ENCODE peak calls at places on chromosomes 12 and 14, in nine cellular contexts. H, C, U, G, W, J, I, Y and E are unnamed samples.

GRCh38 chr14:96090441-96091148 is 51.4 kb downstream of the C14orf132 start:
- DNase-seq in I (no peak), J (peak), G (no peak), H (no peak), W (no peak), Y (no peak), U (no peak), C (peak), E (no peak)

GRCh38 chr12:3273409-3273853 is 196.3 kb downstream of the TSPAN9 start:
- DNase-seq in W (no peak), U (no peak), Y (no peak), H (no peak), G (peak), C (no peak), J (no peak), I (no peak), E (peak)

GRCh38 chr12:113777751-113778150 is 188.4 kb downstream of the RBM19 start:
- DNase-seq in H (no peak), W (no peak), U (no peak), G (no peak), I (no peak), C (no peak), Y (no peak), J (no peak), E (no peak)

GRCh38 chr14:68633131-68633991 is 159.5 kb downstream of the ZFP36L1 start:
- DNase-seq in I (no peak), Y (no peak), C (no peak), G (no peak), J (peak), H (no peak), W (no peak), U (no peak), E (no peak)

GRCh38 chr14:64541261-64541970 is 875 bp downstream of the HSPA2 start:
- DNase-seq in J (peak), Y (no peak), C (no peak), H (no peak), G (no peak), I (no peak), U (no peak), W (no peak), E (no peak)

GRCh38 chr14:93520053-93520607 is 89.4 kb downstream of the UNC79 start:
- DNase-seq in W (no peak), I (no peak), J (no peak), C (no peak), H (no peak), Y (no peak), G (no peak), U (no peak), E (no peak)

GRCh38 chr14:65332141-65332871 is 80.2 kb upstream of the FUT8 start:
- DNase-seq in C (no peak), I (no peak), Y (no peak), G (no peak), J (no peak), H (no peak), W (no peak), U (no peak), E (no peak)

GRCh38 chr14:55450124-55450523 is 9.7 kb upstream of the TBPL2 start:
- DNase-seq in I (no peak), Y (no peak), C (no peak), J (no peak), U (no peak), H (no peak), G (no peak), W (no peak), E (no peak)

GRCh38 chr12:57782243-57782607 is 362 bp upstream of the TSFM start:
- DNase-seq in C (no peak), Y (no peak), U (no peak), G (no peak), J (no peak), W (no peak), H (no peak), I (no peak), E (no peak)

GRCh38 chr12:57783861-57784260 is 1.3 kb downstream of the TSFM start:
- DNase-seq in U (no peak), I (no peak), W (no peak), C (no peak), G (no peak), J (no peak), Y (no peak), H (no peak), E (no peak)

GRCh38 chr12:57781801-57782200 is 786 bp upstream of the TSFM start:
- DNase-seq in U (no peak), I (no peak), G (no peak), J (no peak), Y (no peak), H (no peak), C (no peak), W (no peak), E (no peak)

GRCh38 chr12:57783466-57783801 is 847 bp downstream of the TSFM start:
- DNase-seq in C (no peak), W (no peak), G (no peak), J (no peak), H (no peak), I (no peak), Y (no peak), U (no peak), E (no peak)

DNA sequence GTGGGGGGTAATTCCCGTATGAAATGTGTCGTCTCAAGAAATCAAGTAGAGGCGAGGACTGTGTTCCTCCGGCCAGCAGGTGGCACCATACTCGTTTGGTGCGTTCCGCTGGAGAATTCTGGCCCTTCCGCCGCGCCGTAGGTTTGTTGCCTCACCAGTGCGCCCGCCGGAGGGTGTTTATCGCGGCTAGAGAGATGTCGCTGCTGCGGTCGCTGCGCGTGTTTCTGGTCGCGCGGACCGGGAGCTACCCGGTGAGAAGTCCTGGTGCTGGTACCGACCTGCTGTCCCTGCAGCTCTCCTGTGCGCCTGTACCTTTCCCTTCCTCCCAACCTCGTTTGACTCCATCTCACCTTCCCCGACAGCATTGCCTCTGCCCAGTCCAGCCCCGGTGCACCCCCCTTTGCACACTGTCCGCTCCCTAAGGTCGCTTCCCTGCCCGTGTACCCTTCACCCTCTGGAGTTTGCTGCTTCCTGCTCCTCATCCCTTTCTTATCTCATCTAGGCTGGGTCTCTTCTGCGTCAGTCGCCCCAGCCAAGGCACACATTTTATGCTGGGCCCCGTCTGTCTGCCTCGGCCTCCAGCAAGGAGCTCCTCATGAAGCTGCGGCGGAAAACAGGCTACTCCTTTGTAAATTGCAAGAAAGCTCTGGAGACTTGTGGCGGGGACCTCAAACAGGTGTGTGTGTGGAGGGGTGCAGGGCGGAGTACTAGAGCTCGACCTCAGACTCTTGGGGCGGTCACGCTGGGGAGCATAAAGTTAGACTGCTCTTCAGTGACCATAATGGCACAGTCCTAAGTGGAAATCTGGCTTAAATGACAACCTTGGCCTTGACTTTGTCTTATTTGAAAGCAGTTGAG is at the start of gene TSFM:
- DNase-seq in C (peak), G (peak), I (peak), J (peak), Y (peak), U (peak), H (peak), W (peak), E (peak)
- H3K4me3 ChIP-seq in C (peak), G (peak), I (peak), J (peak), Y (peak), U (peak), H (peak), W (peak), E (peak)

GRCh38 chr14:78172428-78172827 is 2.3 kb downstream of the NRXN3 start:
- DNase-seq in U (no peak), W (no peak), J (no peak), H (no peak), C (no peak), Y (no peak), G (no peak), I (no peak), E (no peak)

GRCh38 chr14:78164226-78164853 is 5.8 kb upstream of the NRXN3 start:
- DNase-seq in H (no peak), J (no peak), Y (peak), G (peak), U (peak), C (no peak), W (no peak), I (peak), E (peak)

GRCh38 chr14:78173266-78174001 is 3.3 kb downstream of the NRXN3 start:
- DNase-seq in W (no peak), I (no peak), C (no peak), H (no peak), Y (no peak), G (no peak), J (no peak), U (no peak), E (no peak)

GRCh38 chr14:78175412-78175811 is 5.2 kb downstream of the NRXN3 start:
- DNase-seq in U (no peak), W (no peak), C (no peak), I (no peak), H (no peak), G (no peak), Y (no peak), J (no peak), E (no peak)

GRCh38 chr14:78170203-78170602 is at the start of gene NRXN3:
- DNase-seq in U (peak), J (no peak), W (no peak), Y (no peak), G (no peak), I (peak), H (no peak), C (no peak), E (no peak)
- H3K4me3 ChIP-seq in U (peak), J (no peak), W (no peak), Y (no peak), G (peak), I (no peak), H (no peak), C (no peak), E (no peak)

DNA sequence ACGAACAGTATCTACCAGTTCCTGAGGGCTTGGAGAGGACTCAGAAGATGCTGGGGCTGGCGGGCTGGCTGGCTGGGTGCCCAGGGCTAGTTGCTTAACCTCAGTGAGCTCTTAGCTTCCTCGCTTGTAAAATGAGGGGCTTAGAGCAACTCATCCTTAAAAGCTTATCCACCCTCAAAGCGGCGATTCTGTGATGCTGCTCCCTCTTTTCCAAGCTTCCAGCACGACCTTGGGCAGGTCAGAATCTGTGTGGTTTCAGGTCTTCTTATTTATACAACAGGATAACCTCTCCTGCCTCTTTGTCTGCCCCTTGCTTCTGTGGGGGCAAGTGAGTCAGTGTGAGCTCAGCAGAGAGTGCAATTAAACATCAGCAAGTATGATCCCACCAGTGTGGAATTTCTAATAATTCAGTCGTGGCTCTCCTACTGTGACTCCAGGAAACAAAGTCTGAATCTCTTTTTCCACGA is 281.8 kb downstream of the KSR2 start:
- DNase-seq in I (no peak), H (peak), G (peak), U (no peak), W (peak), C (peak), Y (no peak), J (peak), E (no peak)
- H3K4me3 ChIP-seq in I (no peak), H (no peak), G (peak), U (no peak), W (no peak), C (no peak), Y (no peak), J (no peak), E (no peak)

GRCh38 chr14:99248761-99249171 is 23.2 kb downstream of the BCL11B start:
- DNase-seq in H (no peak), J (no peak), I (no peak), Y (no peak), C (no peak), W (no peak), U (no peak), G (no peak), E (no peak)

GRCh38 chr14:99251721-99252120 is 20.3 kb downstream of the BCL11B start:
- DNase-seq in U (no peak), H (no peak), Y (no peak), G (no peak), W (no peak), I (no peak), J (no peak), C (no peak), E (no peak)

GRCh38 chr14:99249389-99249788 is 22.6 kb downstream of the BCL11B start:
- DNase-seq in U (no peak), W (no peak), J (no peak), G (no peak), H (no peak), C (no peak), I (no peak), Y (no peak), E (no peak)

GRCh38 chr14:99252443-99252939 is 19.5 kb downstream of the BCL11B start:
- DNase-seq in G (no peak), I (no peak), U (no peak), H (no peak), J (no peak), C (no peak), Y (no peak), W (no peak), E (no peak)

GRCh38 chr14:99250636-99251208 is 21.3 kb downstream of the BCL11B start:
- DNase-seq in J (no peak), Y (no peak), C (no peak), I (no peak), U (no peak), G (no peak), H (no peak), W (no peak), E (no peak)
- H3K4me3 ChIP-seq in J (no peak), Y (no peak), C (no peak), I (no peak), U (no peak), G (no peak), H (no peak), W (no peak), E (no peak)

GRCh38 chr14:38256358-38256840 is 506 bp upstream of the CLEC14A start:
- DNase-seq in W (no peak), C (peak), G (no peak), I (no peak), H (no peak), J (no peak), U (no peak), Y (no peak), E (no peak)
- H3K4me3 ChIP-seq in W (no peak), C (peak), G (no peak), I (no peak), H (no peak), J (no peak), U (no peak), Y (no peak), E (no peak)

GRCh38 chr12:57983858-57984505 is 42.6 kb downstream of the ATP23 start:
- DNase-seq in C (no peak), G (no peak), Y (no peak), I (no peak), W (no peak), H (no peak), U (no peak), J (no peak), E (no peak)
- H3K4me3 ChIP-seq in C (no peak), G (no peak), Y (no peak), I (no peak), W (no peak), H (no peak), U (no peak), J (no peak), E (no peak)

DNA sequence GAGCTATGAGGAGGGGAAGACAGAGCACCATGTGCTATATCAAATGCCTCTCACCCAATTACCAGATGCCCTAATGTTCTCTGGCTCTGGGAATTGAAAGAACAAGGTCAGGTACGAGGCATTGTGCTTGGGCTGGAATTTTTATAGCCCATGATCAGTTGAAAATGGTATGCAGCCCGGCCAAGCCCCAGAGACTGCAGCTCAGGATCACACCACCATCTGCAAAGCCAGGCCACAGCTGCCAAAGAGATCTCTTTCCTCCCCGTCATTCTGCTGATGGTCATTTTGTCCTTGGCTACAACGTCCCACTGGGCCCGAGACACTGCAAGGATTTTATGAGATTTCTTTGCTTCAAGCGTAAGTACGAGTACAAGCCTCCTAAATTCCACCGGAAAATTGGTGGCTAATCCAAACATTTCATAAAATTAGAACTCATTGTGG is 15.2 kb downstream of the NUAK1 start:
- DNase-seq in G (no peak), W (no peak), C (peak), H (peak), J (no peak), U (no peak), I (no peak), Y (no peak), E (no peak)
- H3K4me3 ChIP-seq in G (no peak), W (peak), C (no peak), H (no peak), J (no peak), U (no peak), I (no peak), Y (no peak), E (no peak)

DNA sequence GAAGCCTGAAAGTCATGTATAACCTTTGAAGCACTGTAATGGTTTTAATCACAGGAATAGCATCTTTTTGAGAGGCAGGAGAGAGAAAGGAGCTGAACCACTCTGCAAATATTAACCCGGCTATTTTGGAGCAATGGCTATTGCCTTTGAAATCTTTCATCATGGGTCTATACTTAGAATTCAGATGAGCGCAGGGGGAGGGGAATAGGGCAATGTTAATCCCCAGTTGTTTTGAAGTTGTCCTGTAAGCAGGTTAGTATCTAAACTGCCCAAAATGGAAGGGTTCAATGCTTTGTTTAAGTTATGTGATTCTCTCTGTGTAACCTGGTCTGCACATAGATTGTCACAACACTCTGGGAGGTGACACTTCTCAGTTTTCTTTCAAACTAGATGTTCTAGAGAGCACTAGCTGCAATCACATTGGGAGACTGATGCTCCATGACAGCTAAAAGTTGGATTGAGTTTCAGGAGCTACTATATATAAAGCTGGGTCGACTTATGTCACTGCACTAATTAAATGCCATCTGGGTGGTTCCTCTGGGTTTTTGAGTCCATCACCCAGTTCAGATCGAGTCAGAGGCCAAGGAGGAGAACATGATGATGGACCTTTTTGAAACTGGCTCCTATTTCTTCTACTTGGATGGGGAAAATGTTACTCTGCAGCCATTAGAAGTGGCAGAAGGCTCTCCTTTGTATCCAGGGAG is at the start of gene MYF6:
- DNase-seq in G (no peak), H (no peak), C (no peak), I (no peak), Y (no peak), W (no peak), J (no peak), U (no peak), E (no peak)
- H3K4me3 ChIP-seq in G (no peak), H (no peak), C (no peak), I (no peak), Y (peak), W (no peak), J (peak), U (no peak), E (no peak)

GRCh38 chr14:67411820-67412421 is at the start of gene PLEK2:
- DNase-seq in G (peak), C (no peak), U (no peak), J (peak), W (no peak), Y (no peak), I (no peak), H (no peak), E (peak)
- H3K4me3 ChIP-seq in G (peak), C (peak), U (no peak), J (peak), W (peak), Y (no peak), I (no peak), H (peak), E (peak)